ENCODE peak calls at places on chromosomes 2 and 18, in nine cellular contexts. A, U, L, X, O, M, C, I and S are unnamed samples.

GRCh38 chr2:180029575-180029974 is 22.5 kb upstream of the CWC22 start:
- DNase-seq in I (no peak), U (no peak), M (no peak), A (no peak), O (no peak), X (no peak), C (no peak), L (no peak), S (no peak)

GRCh38 chr2:105104208-105104731 is 66.4 kb downstream of the MRPS9 start:
- DNase-seq in A (no peak), O (peak; percentile 95), L (no peak), X (no peak), M (peak; percentile 17), U (peak; percentile 33), I (no peak), C (no peak), S (no peak)

GRCh38 chr2:130347220-130347925 is 4.7 kb downstream of the IMP4 start:
- DNase-seq in L (no peak), U (no peak), X (no peak), A (no peak), M (no peak), O (no peak), I (no peak), C (no peak), S (no peak)

GRCh38 chr18:79643049-79643765 is 36.4 kb upstream of the CTDP1 start:
- DNase-seq in M (no peak), C (no peak), I (no peak), O (no peak), U (no peak), A (no peak), X (no peak), L (no peak), S (no peak)

GRCh38 chr2:223896751-223897320 is 48.3 kb downstream of the WDFY1 start:
- DNase-seq in A (no peak), C (no peak), U (peak; percentile 37), M (no peak), L (no peak), O (peak; percentile 39), X (no peak), I (no peak), S (no peak)

GRCh38 chr2:21025690-21026478 is 18.0 kb downstream of the APOB start:
- DNase-seq in A (no peak), L (no peak), M (no peak), O (no peak), I (no peak), U (no peak), C (no peak), X (no peak), S (no peak)

GRCh38 chr2:44691174-44691785 is 250.2 kb upstream of the SIX3 start:
- DNase-seq in O (no peak), A (no peak), L (no peak), I (no peak), U (no peak), M (no peak), C (no peak), X (no peak), S (no peak)

GRCh38 chr2:112155331-112156151 is 17.4 kb downstream of the FBLN7 start:
- DNase-seq in C (no peak), I (no peak), U (no peak), X (no peak), A (no peak), O (no peak), M (no peak), L (peak; percentile 30), S (no peak)

GRCh38 chr2:233331536-233331935 is 22.8 kb upstream of the DGKD start:
- DNase-seq in A (no peak), O (no peak), L (peak; percentile 86), I (no peak), U (no peak), X (no peak), M (no peak), C (peak; percentile 16), S (no peak)

GRCh38 chr18:13223341-13224148 is 5.0 kb downstream of the LDLRAD4 start:
- DNase-seq in A (no peak), C (no peak), O (no peak), X (no peak), L (no peak), M (no peak), I (no peak), U (no peak), S (no peak)
- H3K27ac ChIP-seq in A (no peak overlapping the region), C (peak overlapping the region; percentile 35), O (no peak overlapping the region), X (no peak overlapping the region), L (no peak overlapping the region), M (no peak overlapping the region), I (no peak overlapping the region), U (no peak overlapping the region), S (peak overlapping the region; percentile 89)

GRCh38 chr2:239544141-239544800 is 143.5 kb upstream of the HDAC4 start:
- DNase-seq in X (no peak), A (no peak), L (no peak), I (no peak), U (peak; percentile 59), M (no peak), O (peak; percentile 12), C (no peak), S (no peak)

GRCh38 chr2:239543696-239544095 is 142.9 kb upstream of the HDAC4 start:
- DNase-seq in A (no peak), U (no peak), X (no peak), M (no peak), I (no peak), C (no peak), L (no peak), O (no peak), S (no peak)

GRCh38 chr2:239546541-239546940 is 145.7 kb upstream of the HDAC4 start:
- DNase-seq in X (peak; percentile 59), M (no peak), C (no peak), I (no peak), U (no peak), A (no peak), O (no peak), L (no peak), S (no peak)

GRCh38 chr2:239545741-239546392 is 145.0 kb upstream of the HDAC4 start:
- DNase-seq in L (no peak), A (no peak), C (no peak), O (no peak), X (peak; percentile 36), M (no peak), I (no peak), U (no peak), S (no peak)

GRCh38 chr2:239544846-239545465 is 144.1 kb upstream of the HDAC4 start:
- DNase-seq in I (no peak), U (no peak), O (no peak), L (peak; percentile 29), X (no peak), A (no peak), C (no peak), M (no peak), S (no peak)
- H3K27ac ChIP-seq in I (no peak overlapping the region), U (no peak overlapping the region), O (no peak overlapping the region), L (no peak overlapping the region), X (no peak overlapping the region), A (no peak overlapping the region), C (no peak overlapping the region), M (no peak overlapping the region), S (no peak overlapping the region)

DNA sequence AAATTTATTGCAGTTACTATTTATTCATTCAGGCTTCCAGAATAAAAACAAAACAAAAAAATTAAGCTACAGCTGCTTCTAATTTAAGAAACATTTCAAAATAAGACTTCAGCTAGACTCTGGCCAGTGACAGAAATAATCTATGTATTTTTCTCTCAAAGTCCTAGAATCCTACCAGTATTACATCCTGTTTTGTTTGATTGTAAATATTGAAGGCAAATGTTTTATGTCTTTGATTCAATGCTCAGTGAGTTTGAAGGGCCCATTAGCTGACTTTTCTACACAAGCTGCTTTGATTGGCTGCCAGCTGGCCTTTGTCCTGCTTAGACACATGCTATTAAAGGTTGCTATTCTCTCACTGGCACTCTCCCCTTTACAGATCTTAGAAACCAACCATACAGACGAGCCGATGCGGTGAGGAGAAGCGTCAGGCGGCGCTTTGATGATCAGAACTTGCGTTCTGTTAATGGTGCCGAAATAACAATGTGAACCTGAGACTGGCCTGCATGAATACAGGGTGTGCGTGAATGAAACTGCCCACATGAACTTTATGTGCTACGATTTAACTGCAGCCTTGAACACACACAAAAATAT is 69.7 kb downstream of the PRPF40A start:
- DNase-seq in M (no peak), L (no peak), C (peak; percentile 29), I (no peak), O (peak; percentile 61), A (no peak), X (peak; percentile 75), U (peak; percentile 70), S (no peak)
- H3K27ac ChIP-seq in M (no peak overlapping the region), L (no peak overlapping the region), C (peak overlapping the region; percentile 21), I (no peak overlapping the region), O (peak overlapping the region; percentile 49), A (no peak overlapping the region), X (no peak overlapping the region), U (peak overlapping the region; percentile 72), S (peak overlapping the region; percentile 36)

DNA sequence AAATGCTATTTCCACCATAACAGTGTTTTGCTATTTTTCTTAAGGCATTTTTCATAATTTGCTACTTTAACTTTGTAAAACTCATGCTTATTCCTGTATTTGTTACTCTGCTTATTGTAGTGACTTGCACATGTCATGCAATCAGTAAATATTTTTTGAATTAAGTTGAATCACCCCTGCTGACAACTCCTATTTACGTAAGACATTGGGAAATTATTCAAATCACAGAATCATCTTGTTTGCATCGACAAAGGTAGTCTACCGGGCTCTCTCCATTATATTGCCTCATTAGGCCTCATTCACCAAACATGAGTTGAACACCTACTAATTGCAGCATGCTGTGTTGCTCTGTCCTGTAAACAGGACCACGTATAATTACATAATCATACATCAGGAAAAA is 478.5 kb upstream of the ZEB2 start:
- DNase-seq in M (no peak), I (no peak), U (no peak), X (no peak), A (no peak), L (no peak), C (no peak), O (no peak), S (no peak)
- H3K27ac ChIP-seq in M (no peak overlapping the region), I (no peak overlapping the region), U (no peak overlapping the region), X (no peak overlapping the region), A (no peak overlapping the region), L (no peak overlapping the region), C (no peak overlapping the region), O (no peak overlapping the region), S (no peak overlapping the region)

DNA sequence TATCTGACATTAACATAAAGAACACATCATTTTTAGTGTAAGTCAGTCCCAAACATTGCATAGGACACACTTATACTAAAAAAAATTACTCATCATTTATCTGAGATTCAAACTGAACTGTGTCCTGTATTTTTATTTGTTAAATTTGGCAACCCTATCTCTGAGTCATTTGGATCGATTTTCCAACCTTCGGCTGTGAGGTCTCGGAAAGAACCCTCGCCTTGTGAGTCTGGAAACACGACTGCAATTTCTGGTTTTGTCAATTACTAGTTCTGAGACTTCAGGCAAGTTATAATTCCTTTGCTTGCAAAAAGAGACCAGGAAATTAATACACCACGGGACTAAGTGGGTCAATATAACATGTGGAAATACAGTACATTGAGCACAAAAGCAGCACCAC is 14.0 kb downstream of the ATP8B1 start:
- DNase-seq in A (no peak), X (no peak), M (no peak), L (no peak), O (peak; percentile 75), C (no peak), I (peak; percentile 75), U (peak; percentile 70), S (no peak)
- H3K27ac ChIP-seq in A (no peak overlapping the region), X (peak overlapping the region; percentile 74), M (no peak overlapping the region), L (no peak overlapping the region), O (peak overlapping the region; percentile 80), C (no peak overlapping the region), I (peak overlapping the region; percentile 77), U (peak overlapping the region; percentile 84), S (no peak overlapping the region)

DNA sequence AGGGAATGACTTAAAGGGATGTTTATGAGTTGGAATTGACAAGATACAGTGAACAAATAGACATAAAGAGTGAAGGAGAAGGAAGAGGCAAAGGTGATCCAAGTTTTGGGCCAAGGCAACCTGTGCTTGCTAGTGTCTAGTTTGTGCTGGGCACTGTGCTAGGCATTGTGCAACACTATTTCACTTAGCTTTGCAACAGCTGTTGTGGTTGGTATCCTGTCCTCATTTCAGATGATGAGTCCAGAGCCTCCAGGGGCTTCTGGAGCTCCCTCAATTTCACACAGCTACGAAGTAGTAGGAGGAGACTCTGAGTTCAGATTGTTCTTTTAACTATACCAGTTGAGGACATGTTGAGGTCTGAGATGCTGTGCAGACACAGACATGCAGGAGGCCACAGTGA is 18.1 kb upstream of the LOXHD1 start:
- DNase-seq in U (no peak), A (no peak), C (no peak), I (no peak), L (no peak), X (no peak), O (no peak), M (no peak), S (no peak)
- H3K27ac ChIP-seq in U (no peak overlapping the region), A (no peak overlapping the region), C (no peak overlapping the region), I (no peak overlapping the region), L (no peak overlapping the region), X (no peak overlapping the region), O (no peak overlapping the region), M (no peak overlapping the region), S (no peak overlapping the region)